ENCODE peak calls at places on chromosomes 16 and 17, in four cellular contexts. T is lung, C is astrocyte of the spinal cord, A is cardiac fibroblast. F is an unnamed sample.

GRCh38 chr17:8188408-8188839 is 1.6 kb downstream of the BORCS6 start:
- DNase-seq in A (no peak), T (no peak), C (no peak), F (no peak)

GRCh38 chr16:13070268-13070667 is 168.9 kb downstream of the SHISA9 start:
- DNase-seq in A (no peak), T (no peak), C (no peak), F (no peak)

GRCh38 chr17:82846061-82846691 is 6.4 kb upstream of the ZNF750 start:
- DNase-seq in A (no peak), T (no peak), C (no peak), F (no peak)

GRCh38 chr16:28082624-28083023 is 19.1 kb upstream of the GSG1L start:
- DNase-seq in T (no peak), A (no peak), C (no peak), F (no peak)

GRCh38 chr16:63361032-63361624 is 1324.9 kb upstream of the CDH8 start:
- DNase-seq in C (peak; percentile 67), T (no peak), A (peak; percentile 76), F (peak; percentile 86)

GRCh38 chr16:58021661-58022551 is 3.6 kb upstream of the MMP15 start:
- DNase-seq in A (peak; percentile 62), C (peak; percentile 45), T (no peak), F (peak; percentile 70)

GRCh38 chr16:80038566-80038965 is 438.0 kb upstream of the MAF start:
- DNase-seq in A (no peak), T (no peak), C (no peak), F (no peak)

GRCh38 chr17:80349437-80350160 is 65.4 kb upstream of the ENDOV start:
- DNase-seq in T (no peak), A (peak; percentile 18), C (no peak), F (no peak)

GRCh38 chr16:4934591-4934990 is 2.4 kb downstream of the PPL start:
- DNase-seq in T (no peak), A (no peak), C (no peak), F (no peak)

GRCh38 chr17:68198931-68199836 is 48.7 kb upstream of the AMZ2 start:
- DNase-seq in A (peak; percentile 13), T (no peak), C (peak; percentile 8), F (peak; percentile 6)

GRCh38 chr16:1989826-1990335 is at the start of gene SYNGR3:
- DNase-seq in A (no peak), T (no peak), C (no peak), F (no peak)

GRCh38 chr16:57693539-57693938 is 1.1 kb upstream of the DRC7 start:
- DNase-seq in T (no peak), C (no peak), A (no peak), F (no peak)

GRCh38 chr17:76266244-76266938 is 1.2 kb downstream of the UBALD2 start:
- DNase-seq in T (no peak), A (peak; percentile 49), C (peak; percentile 35), F (peak; percentile 52)

GRCh38 chr16:11257131-11257938 is 1.3 kb upstream of the SOCS1 start:
- DNase-seq in T (peak; percentile 80), C (peak; percentile 82), A (peak; percentile 90), F (peak; percentile 90)

GRCh38 chr16:57138281-57138935 is 46.0 kb downstream of the CPNE2 start:
- DNase-seq in C (no peak), T (no peak), A (no peak), F (no peak)

GRCh38 chr17:66450857-66451158 is 148.4 kb downstream of the PRKCA start:
- DNase-seq in C (no peak), T (no peak), A (no peak), F (no peak)

GRCh38 chr16:2708290-2708639 is 11.8 kb downstream of the PRSS27 start:
- DNase-seq in C (no peak), T (no peak), A (no peak), F (no peak)

GRCh38 chr17:28482551-28483199 is 9.2 kb downstream of the SLC13A2 start:
- DNase-seq in C (no peak), T (no peak), A (no peak), F (no peak)

GRCh38 chr17:9566067-9566466 is 9.6 kb downstream of the STX8 start:
- DNase-seq in T (no peak), A (no peak), C (peak; percentile 5), F (peak; percentile 18)

GRCh38 chr16:89446136-89446974 is 44.0 kb downstream of the ANKRD11 start:
- DNase-seq in A (no peak), T (no peak), C (no peak), F (no peak)

GRCh38 chr17:3590231-3590630 is 19.0 kb downstream of the TRPV1 start:
- DNase-seq in A (no peak), T (no peak), C (no peak), F (no peak)

GRCh38 chr17:72135546-72136325 is 14.9 kb downstream of the SOX9 start:
- DNase-seq in T (no peak), C (no peak), A (no peak), F (peak; percentile 45)

GRCh38 chr16:87926246-87927194 is 9.8 kb downstream of the CA5A start:
- DNase-seq in A (no peak), C (no peak), T (no peak), F (no peak)

GRCh38 chr17:28878981-28879380 is 18.6 kb downstream of the FLOT2 start:
- DNase-seq in A (peak; percentile 55), T (no peak), C (peak; percentile 44), F (peak; percentile 78)

GRCh38 chr16:82456683-82457082 is 170.1 kb upstream of the CDH13 start:
- DNase-seq in T (peak; percentile 59), A (peak; percentile 61), C (peak; percentile 41), F (peak; percentile 72)

GRCh38 chr16:31423241-31423640 is 4.9 kb downstream of the COX6A2 start:
- DNase-seq in T (no peak), C (no peak), A (no peak), F (no peak)

GRCh38 chr17:40033339-40033738 is 18.1 kb downstream of the CSF3 start:
- DNase-seq in T (no peak), C (no peak), A (no peak), F (no peak)

GRCh38 chr16:84888450-84888849 is 68.7 kb downstream of the CRISPLD2 start:
- DNase-seq in T (no peak), C (no peak), A (no peak), F (no peak)

GRCh38 chr16:88400186-88400585 is 17.4 kb downstream of the ZNF469 start:
- DNase-seq in A (no peak), C (no peak), T (no peak), F (no peak)

GRCh38 chr16:10256855-10257641 is 74.8 kb upstream of the GRIN2A start:
- DNase-seq in A (peak; percentile 25), T (no peak), C (peak; percentile 4), F (peak; percentile 43)

GRCh38 chr16:11004351-11004750 is 60.0 kb downstream of the CLEC16A start:
- DNase-seq in C (peak; percentile 33), T (no peak), A (peak; percentile 35), F (peak; percentile 44)

GRCh38 chr16:17471745-17472075 is 950 bp upstream of the XYLT1 start:
- DNase-seq in A (no peak), T (no peak), C (peak; percentile 59), F (no peak)

GRCh38 chr17:68398731-68399637 is 58.3 kb downstream of the WIPI1 start:
- DNase-seq in T (peak; percentile 53), A (peak; percentile 88), C (peak; percentile 76), F (peak; percentile 90)

GRCh38 chr17:62892069-62892675 is 73.9 kb upstream of the TANC2 start:
- DNase-seq in T (no peak), A (peak; percentile 17), C (no peak), F (no peak)

GRCh38 chr17:75031972-75032895 is 14.5 kb downstream of the ATP5PD start:
- DNase-seq in A (peak; percentile 78), C (peak; percentile 75), T (peak; percentile 69), F (peak; percentile 64)

GRCh38 chr16:69772560-69773254 is 10.6 kb downstream of the WWP2 start:
- DNase-seq in T (no peak), C (no peak), A (peak; percentile 13), F (no peak)
- H3K4me3 ChIP-seq in T (no peak overlapping the region), C (no peak overlapping the region), A (no peak overlapping the region), F (no peak overlapping the region)

DNA sequence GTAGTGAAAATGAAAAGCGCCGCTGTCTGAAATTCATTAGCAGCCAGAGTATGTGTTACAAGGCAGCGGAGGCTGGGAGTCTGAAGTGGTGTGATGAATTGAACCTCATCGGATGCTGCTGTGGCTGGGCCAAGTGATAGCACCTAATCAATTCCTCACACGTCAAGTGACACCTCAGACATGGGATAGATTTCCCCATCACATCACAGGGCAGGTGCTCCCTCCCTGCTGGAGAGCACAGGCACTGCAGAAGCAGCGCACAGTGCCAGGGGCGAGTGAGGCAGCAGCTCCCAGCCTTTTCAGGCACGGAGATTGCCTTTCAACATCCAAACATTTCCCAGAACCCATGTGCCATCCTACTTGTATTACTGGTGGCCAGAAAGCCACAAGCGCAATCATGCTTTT is 32.2 kb downstream of the DRC3 start:
- DNase-seq in C (no peak), A (no peak), T (no peak), F (no peak)
- TF ChIP-seq CTCF in C (peak; percentile 40), A (peak; percentile 43), T (no peak), F (peak; percentile 41)

GRCh38 chr16:30378236-30379164 is 3.9 kb downstream of the SEPTIN1 start:
- DNase-seq in A (peak; percentile 98), C (peak; percentile 99), T (peak; percentile 99), F (peak; percentile 99)

GRCh38 chr16:30377812-30378235 is 3.2 kb downstream of the MYL11 start:
- DNase-seq in C (peak; percentile 86), T (peak; percentile 96), A (peak; percentile 86), F (peak; percentile 92)

GRCh38 chr16:30375830-30376229 is 1.2 kb downstream of the MYL11 start:
- DNase-seq in T (no peak), C (no peak), A (no peak), F (no peak)

GRCh38 chr16:30376508-30376907 is 1.9 kb downstream of the MYL11 start:
- DNase-seq in A (no peak), C (no peak), T (no peak), F (no peak)

GRCh38 chr16:30377050-30377811 is 2.6 kb downstream of the MYL11 start:
- DNase-seq in C (no peak), T (no peak), A (no peak), F (no peak)
- H3K4me3 ChIP-seq in C (peak overlapping the region; percentile 54), T (peak overlapping the region; percentile 5), A (peak overlapping the region; percentile 56), F (peak overlapping the region; percentile 76)

GRCh38 chr17:78346605-78347250 is 13.1 kb downstream of the SOCS3 start:
- DNase-seq in T (no peak), C (no peak), A (no peak), F (no peak)
- TF ChIP-seq CTCF in T (no peak), C (peak; percentile 5), A (no peak), F (peak; percentile 21)

DNA sequence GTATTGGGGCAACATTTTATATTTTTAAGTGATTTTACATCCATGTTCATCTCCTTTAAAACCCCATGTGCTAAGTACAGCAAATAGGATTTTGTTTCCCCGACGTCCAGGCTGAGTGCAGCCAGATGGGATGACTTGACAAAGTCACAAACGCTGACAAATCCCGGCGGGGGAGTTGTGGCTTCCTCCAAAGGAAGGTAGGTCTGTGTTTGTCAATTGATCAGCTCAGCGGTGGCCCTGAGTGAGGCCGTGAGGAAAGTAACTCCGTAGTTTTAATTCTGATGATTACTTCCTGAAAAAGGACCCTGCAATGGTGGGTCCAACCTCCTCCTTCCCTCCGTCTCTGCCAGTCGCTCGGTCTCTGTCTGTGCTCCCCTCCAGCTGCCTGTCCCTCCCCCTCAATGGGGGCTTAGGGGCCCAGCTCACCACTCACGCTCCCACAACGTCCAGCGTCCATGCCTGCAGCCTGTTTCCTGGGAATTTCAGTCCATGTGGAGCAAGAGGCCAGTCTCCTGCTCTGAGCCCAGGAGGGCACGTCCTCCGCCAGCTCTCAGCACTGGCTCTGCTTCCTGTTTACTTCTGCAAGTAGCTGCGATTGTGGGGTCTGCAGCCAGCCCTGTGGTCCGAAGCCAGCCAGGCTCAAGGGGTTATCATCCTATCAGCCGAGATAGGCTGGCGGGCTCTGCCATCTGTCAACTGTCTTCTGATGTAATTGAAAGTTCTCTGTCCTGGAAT is 209.4 kb upstream of the FOXF1 start:
- DNase-seq in C (no peak), A (no peak), T (no peak), F (peak; percentile 23)
- H3K4me3 ChIP-seq in C (no peak overlapping the region), A (no peak overlapping the region), T (no peak overlapping the region), F (peak overlapping the region; percentile 33)

GRCh38 chr17:36544320-36545092 is at the start of gene GGNBP2:
- DNase-seq in C (peak; percentile 96), A (peak; percentile 90), T (peak; percentile 94), F (peak; percentile 97)
- TF ChIP-seq CTCF in C (no peak), A (no peak), T (no peak), F (no peak)